ENCODE peak calls at places on chromosomes 5 and 9, in six cellular contexts. G is HepG2, R is GM12878, K is GM12891, M is K562, F is H1. U is an unnamed sample.

GRCh38 chr5:72433520-72433919 is 73.7 kb downstream of the ZNF366 start:
- DNase-seq in G (no peak), R (no peak), K (no peak), M (no peak), F (no peak), U (no peak)

GRCh38 chr5:91146905-91147600 is 236.1 kb downstream of the ARRDC3 start:
- DNase-seq in G (no peak), R (no peak), K (no peak), M (no peak), F (no peak), U (no peak)

GRCh38 chr5:153883829-153884228 is 154.9 kb downstream of the FAM114A2 start:
- DNase-seq in G (no peak), R (no peak), K (no peak), M (no peak), F (no peak), U (no peak)

GRCh38 chr5:42801516-42802166 is 10.1 kb downstream of the SELENOP start:
- DNase-seq in G (no peak), R (no peak), K (no peak), M (no peak), F (no peak), U (no peak)

GRCh38 chr9:138065287-138065686 is 187.7 kb downstream of the CACNA1B start:
- DNase-seq in G (no peak), R (no peak), K (no peak), M (no peak), F (no peak), U (no peak)

GRCh38 chr5:91443761-91444467 is 60.8 kb upstream of the ARRDC3 start:
- DNase-seq in G (no peak), R (no peak), K (no peak), M (no peak), F (no peak), U (no peak)

GRCh38 chr9:120578614-120579013 is 1.4 kb downstream of the CDK5RAP2 start:
- DNase-seq in G (no peak), R (no peak), K (no peak), M (no peak), F (no peak), U (no peak)

GRCh38 chr9:134378901-134379338 is 52.7 kb downstream of the RXRA start:
- DNase-seq in G (no peak), R (no peak), K (no peak), M (no peak), F (no peak), U (no peak)

GRCh38 chr5:93894471-93895354 is 153.3 kb upstream of the POU5F2 start:
- DNase-seq in G (no peak), R (no peak), K (no peak), M (no peak), F (no peak), U (no peak)

GRCh38 chr9:94801242-94801641 is 74.7 kb downstream of the AOPEP start:
- DNase-seq in G (no peak), R (no peak), K (no peak), M (no peak), F (no peak), U (no peak)

GRCh38 chr5:144028644-144029043 is 141.8 kb downstream of the YIPF5 start:
- DNase-seq in G (no peak), R (no peak), K (no peak), M (no peak), F (no peak), U (no peak)

GRCh38 chr9:33660771-33661170 is 134.6 kb upstream of the PRSS3 start:
- DNase-seq in G (no peak), R (no peak), K (no peak), M (no peak), F (no peak), U (no peak)

GRCh38 chr5:135998889-135999288 is 29.9 kb upstream of the TGFBI start:
- DNase-seq in G (no peak), R (no peak), K (no peak), M (no peak), F (no peak), U (no peak)

GRCh38 chr5:162817381-162817780 is 620.0 kb upstream of the CCNG1 start:
- DNase-seq in G (no peak), R (no peak), K (no peak), M (no peak), F (no peak), U (no peak)

GRCh38 chr5:143337946-143338345 is 65.5 kb downstream of the NR3C1 start:
- DNase-seq in G (no peak), R (no peak), K (no peak), M (no peak), F (no peak), U (no peak)

GRCh38 chr9:77944556-77945261 is 86.9 kb downstream of the GNAQ start:
- DNase-seq in G (no peak), R (no peak), K (no peak), M (no peak), F (no peak), U (no peak)

GRCh38 chr9:125233678-125234077 is 7.5 kb downstream of the HSPA5 start:
- DNase-seq in G (no peak), R (no peak), K (no peak), M (peak), F (no peak), U (no peak)

GRCh38 chr5:42494414-42494813 is 71.2 kb downstream of the GHR start:
- DNase-seq in G (no peak), R (no peak), K (no peak), M (no peak), F (no peak), U (no peak)

GRCh38 chr9:108743901-108744371 is 111.8 kb downstream of the ACTL7B start:
- DNase-seq in G (peak), R (no peak), K (no peak), M (no peak), F (no peak), U (no peak)

GRCh38 chr9:122029898-122030297 is 63.2 kb downstream of the TTLL11 start:
- DNase-seq in G (peak), R (no peak), K (no peak), M (no peak), F (no peak), U (no peak)

GRCh38 chr9:22383720-22384119 is 62.9 kb upstream of the DMRTA1 start:
- DNase-seq in G (no peak), R (no peak), K (no peak), M (no peak), F (no peak), U (no peak)

GRCh38 chr5:35869705-35870277 is 13.1 kb downstream of the IL7R start:
- DNase-seq in G (no peak), R (no peak), K (no peak), M (no peak), F (no peak), U (no peak)

GRCh38 chr5:6496207-6496584 is 47.5 kb downstream of the UBE2QL1 start:
- DNase-seq in G (no peak), R (peak), K (no peak), M (no peak), F (no peak), U (no peak)

GRCh38 chr5:15440434-15440833 is 59.5 kb upstream of the FBXL7 start:
- DNase-seq in G (no peak), R (no peak), K (no peak), M (no peak), F (no peak), U (no peak)

GRCh38 chr9:93958121-93958874 is 3.1 kb upstream of the BARX1 start:
- DNase-seq in G (no peak), R (no peak), K (no peak), M (no peak), F (peak), U (no peak)

GRCh38 chr5:88732181-88732633 is 150.8 kb downstream of the MEF2C start:
- DNase-seq in G (no peak), R (peak), K (no peak), M (no peak), F (no peak), U (no peak)

GRCh38 chr5:54835642-54836041 is 149.8 kb downstream of the ESM1 start:
- DNase-seq in G (no peak), R (no peak), K (no peak), M (no peak), F (no peak), U (no peak)

GRCh38 chr5:177332896-177333260 is 18.6 kb downstream of the LMAN2 start:
- DNase-seq in G (no peak), R (no peak), K (no peak), M (no peak), F (no peak), U (no peak)

GRCh38 chr5:173198049-173198448 is 37.0 kb downstream of the NKX2-5 start:
- DNase-seq in G (no peak), R (no peak), K (no peak), M (no peak), F (no peak), U (no peak)

GRCh38 chr5:139140631-139141071 is 57.5 kb downstream of the SIL1 start:
- DNase-seq in G (no peak), R (no peak), K (peak), M (no peak), F (no peak), U (no peak)

GRCh38 chr5:141848771-141849370 is 29.3 kb downstream of the PCDH1 start:
- DNase-seq in G (peak), R (no peak), K (no peak), M (peak), F (peak), U (no peak)

GRCh38 chr5:39158127-39158593 is 61.2 kb downstream of the FYB1 start:
- DNase-seq in G (no peak), R (no peak), K (no peak), M (peak), F (no peak), U (no peak)

GRCh38 chr5:907366-907765 is 14.7 kb downstream of the TRIP13 start:
- DNase-seq in G (no peak), R (no peak), K (no peak), M (no peak), F (no peak), U (no peak)

GRCh38 chr5:152542741-152543140 is 137.7 kb upstream of the NMUR2 start:
- DNase-seq in G (no peak), R (no peak), K (no peak), M (no peak), F (peak), U (no peak)

GRCh38 chr9:96844040-96844439 is 10.3 kb downstream of the ZNF782 start:
- DNase-seq in G (no peak), R (no peak), K (no peak), M (no peak), F (no peak), U (no peak)

GRCh38 chr9:70902705-70903131 is 218.7 kb downstream of the TRPM3 start:
- DNase-seq in G (no peak), R (no peak), K (no peak), M (no peak), F (no peak), U (no peak)

GRCh38 chr5:155080721-155081120 is 67.2 kb downstream of the KIF4B start:
- DNase-seq in G (no peak), R (no peak), K (no peak), M (no peak), F (no peak), U (no peak)

GRCh38 chr9:136219276-136219675 is 14.3 kb upstream of the LHX3 start:
- DNase-seq in G (no peak), R (no peak), K (no peak), M (no peak), F (no peak), U (no peak)
- TF ChIP-seq TAF1 in G (no peak), R (no peak), K (no peak), M (no peak), F (no peak), U (no peak)

GRCh38 chr9:126844085-126844484 is 16.4 kb upstream of the ZBTB34 start:
- DNase-seq in G (no peak), R (no peak), K (no peak), M (no peak), F (no peak), U (no peak)
- TF ChIP-seq POLR2AphosphoS5 in G (no peak), R (no peak), K (no peak), M (no peak), F (no peak), U (no peak)

DNA sequence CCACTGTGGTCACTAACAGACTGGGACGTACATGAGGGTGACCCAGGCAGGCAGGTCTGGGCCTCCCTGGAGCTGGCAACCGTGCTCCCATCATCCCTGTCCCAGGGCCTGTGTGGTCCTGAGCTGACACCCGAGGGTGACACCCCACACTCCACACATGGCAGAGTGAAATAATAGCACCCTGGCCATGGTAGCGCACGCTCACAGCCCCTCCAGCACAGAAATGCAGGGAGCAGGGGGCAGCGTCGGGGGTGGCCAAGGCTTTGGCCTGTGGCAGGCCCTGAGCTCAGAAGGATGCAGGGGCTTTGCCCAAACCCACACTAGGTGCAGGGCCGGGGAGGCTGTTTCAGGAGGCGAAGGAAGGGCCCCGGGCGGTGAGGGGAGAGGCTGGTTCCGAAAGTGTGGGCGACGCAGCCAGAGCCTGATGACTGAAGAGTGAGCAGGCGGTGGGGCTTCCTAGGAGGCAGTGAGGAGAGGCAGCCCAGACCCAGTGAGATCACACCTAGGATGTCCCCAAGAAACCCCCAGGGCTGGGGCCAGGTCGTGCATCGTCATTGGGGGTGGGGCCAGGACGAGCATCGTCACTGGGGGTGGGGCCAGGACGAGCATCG is 12.9 kb downstream of the OR2V2 start:
- DNase-seq in G (no peak), R (no peak), K (peak), M (peak), F (peak), U (peak)
- TF ChIP-seq POLR2A in G (no peak), R (peak), K (no peak), M (peak), F (no peak), U (no peak)

GRCh38 chr5:57302164-57302563 is 128.3 kb downstream of the GPBP1 start:
- DNase-seq in G (peak), R (peak), K (no peak), M (no peak), F (no peak), U (no peak)

GRCh38 chr5:57299945-57300344 is 126.1 kb downstream of the GPBP1 start:
- DNase-seq in G (no peak), R (no peak), K (no peak), M (no peak), F (no peak), U (no peak)

GRCh38 chr5:57302643-57303042 is 128.8 kb downstream of the GPBP1 start:
- DNase-seq in G (no peak), R (no peak), K (no peak), M (no peak), F (no peak), U (no peak)

GRCh38 chr5:57298295-57298984 is 124.6 kb downstream of the GPBP1 start:
- DNase-seq in G (peak), R (peak), K (peak), M (peak), F (peak), U (no peak)

GRCh38 chr5:57298985-57299491 is 125.2 kb downstream of the GPBP1 start:
- DNase-seq in G (peak), R (peak), K (no peak), M (peak), F (no peak), U (no peak)
- TF ChIP-seq TAF1 in G (no peak), R (peak), K (no peak), M (no peak), F (no peak), U (no peak)

DNA sequence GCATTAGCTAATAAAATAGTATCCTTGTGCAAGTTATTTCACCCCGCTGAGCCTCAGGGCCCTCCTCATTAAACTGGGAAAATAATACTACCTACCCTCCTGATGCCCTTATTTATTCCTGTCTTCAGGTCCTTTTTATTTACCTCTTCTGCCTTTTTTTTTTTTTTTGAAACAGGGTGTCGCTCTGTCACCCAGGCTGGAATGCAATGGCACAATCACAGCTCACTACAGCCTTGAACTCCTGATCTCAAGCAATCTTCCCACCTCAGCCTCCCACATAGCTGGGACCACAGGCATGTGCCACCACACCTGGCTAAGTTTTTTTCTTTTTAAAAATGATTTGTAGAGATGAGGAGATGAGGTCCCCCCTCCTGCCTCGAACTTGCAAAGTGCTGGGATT is 20.9 kb downstream of the HBEGF start:
- DNase-seq in G (peak), R (no peak), K (no peak), M (no peak), F (no peak), U (no peak)
- TF ChIP-seq POLR2AphosphoS5 in G (no peak), R (no peak), K (no peak), M (no peak), F (no peak), U (no peak)

GRCh38 chr9:26892251-26893029 is at the start of gene CAAP1:
- DNase-seq in G (peak), R (peak), K (peak), M (peak), F (peak), U (peak)
- TF ChIP-seq POLR2A in G (peak), R (peak), K (peak), M (peak), F (peak), U (peak)

GRCh38 chr5:171521219-171521633 is 101.8 kb downstream of the FGF18 start:
- DNase-seq in G (no peak), R (no peak), K (no peak), M (no peak), F (peak), U (no peak)

GRCh38 chr5:171521679-171522078 is 102.2 kb downstream of the FGF18 start:
- DNase-seq in G (no peak), R (no peak), K (no peak), M (no peak), F (no peak), U (no peak)

GRCh38 chr5:171518916-171519315 is 99.5 kb downstream of the FGF18 start:
- DNase-seq in G (no peak), R (no peak), K (no peak), M (no peak), F (no peak), U (no peak)

GRCh38 chr5:171523781-171524180 is 104.3 kb downstream of the FGF18 start:
- DNase-seq in G (no peak), R (no peak), K (no peak), M (no peak), F (no peak), U (no peak)

GRCh38 chr5:171520300-171521170 is 101.1 kb downstream of the FGF18 start:
- DNase-seq in G (no peak), R (no peak), K (no peak), M (no peak), F (peak), U (no peak)
- TF ChIP-seq TAF1 in G (no peak), R (no peak), K (no peak), M (no peak), F (peak), U (no peak)

DNA sequence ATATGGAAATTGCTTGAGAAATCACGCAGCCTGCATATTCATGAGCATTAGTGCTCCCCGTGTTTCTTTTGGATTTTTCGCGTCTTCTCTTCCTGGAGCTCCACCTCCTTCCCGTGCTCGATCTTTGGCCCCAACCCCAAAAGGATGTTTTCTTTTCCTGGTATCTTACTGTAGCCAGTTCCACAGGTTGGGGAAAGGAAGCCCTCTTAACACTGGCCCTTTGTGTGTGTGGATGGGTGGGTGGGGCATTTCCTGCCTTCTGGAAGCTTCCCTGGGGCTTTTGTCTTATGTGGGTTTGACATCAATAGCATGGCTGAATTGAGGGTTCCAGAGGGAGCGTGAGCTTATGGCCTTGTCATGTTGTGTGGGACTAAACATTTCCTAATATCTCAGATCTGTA is 21.9 kb downstream of the STXBP1 start:
- DNase-seq in G (no peak), R (no peak), K (no peak), M (no peak), F (no peak), U (no peak)
- TF ChIP-seq POLR2AphosphoS5 in G (no peak), R (no peak), K (no peak), M (no peak), F (no peak), U (no peak)

DNA sequence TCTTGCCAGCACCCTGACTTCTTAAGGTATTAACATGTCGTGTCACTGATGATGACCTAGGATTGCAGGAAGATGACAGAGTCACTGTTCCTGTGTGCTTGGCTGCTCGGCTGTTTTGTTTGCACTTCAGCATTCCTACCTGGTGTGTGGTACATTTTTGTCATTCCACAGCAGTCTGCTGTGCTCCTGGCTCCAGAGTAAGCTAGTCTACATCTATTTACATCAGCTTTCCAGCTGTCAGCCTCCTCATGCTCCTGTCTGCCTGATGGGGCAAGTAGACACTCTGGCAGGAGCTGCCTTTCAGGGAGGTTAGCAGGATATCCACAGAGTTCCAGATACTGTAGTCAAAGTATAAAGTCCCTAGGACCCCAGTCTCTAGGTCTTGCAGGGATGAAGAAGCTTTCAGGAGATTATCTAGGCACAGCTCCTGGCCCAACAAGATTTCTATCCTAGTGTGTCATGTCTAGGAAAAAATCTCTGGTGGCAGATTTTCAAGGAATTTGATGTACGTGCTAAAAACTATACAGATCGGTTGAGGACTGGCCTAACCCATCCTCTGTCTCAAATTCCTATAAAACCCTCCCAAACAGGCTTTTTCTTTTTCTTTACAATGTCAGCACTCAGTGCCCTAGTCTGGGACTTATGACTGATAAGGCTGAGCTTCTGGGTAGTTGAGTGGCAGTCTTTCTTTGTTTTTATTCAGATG is 28.5 kb downstream of the RUSC2 start:
- DNase-seq in G (peak), R (no peak), K (no peak), M (no peak), F (no peak), U (no peak)
- TF ChIP-seq POLR2A in G (peak), R (no peak), K (no peak), M (no peak), F (no peak), U (no peak)

U was measured in GM12892.